ENCODE peak calls at places on chromosomes 3 and 15, in five cellular contexts. One of them, this sample, is unnamed.

GRCh38 chr15:73329501-73330200 is 39.1 kb downstream of the HCN4 start:
- DNase-seq in H1: no peak
- DNase-seq in IMR-90: no peak
- DNase-seq in neuronal stem cell: no peak
- DNase-seq in mesenchymal stem cell: no peak
- DNase-seq in this sample: no peak

GRCh38 chr3:122621112-122621511 is 43.7 kb downstream of the PARP15 start:
- DNase-seq in H1: no peak
- DNase-seq in IMR-90: no peak
- DNase-seq in neuronal stem cell: no peak
- DNase-seq in mesenchymal stem cell: no peak
- DNase-seq in this sample: no peak

GRCh38 chr15:90845201-90845949 is 23.0 kb upstream of the FURIN start:
- DNase-seq in H1: no peak
- DNase-seq in IMR-90: peak; percentile 97
- DNase-seq in neuronal stem cell: no peak
- DNase-seq in mesenchymal stem cell: peak; percentile 96
- DNase-seq in this sample: no peak

GRCh38 chr15:99451484-99451883 is 114.3 kb upstream of the MEF2A start:
- DNase-seq in H1: peak; percentile 17
- DNase-seq in IMR-90: no peak
- DNase-seq in neuronal stem cell: no peak
- DNase-seq in mesenchymal stem cell: no peak
- DNase-seq in this sample: no peak

GRCh38 chr15:60651734-60652141 is 172.8 kb upstream of the ICE2 start:
- DNase-seq in H1: no peak
- DNase-seq in IMR-90: no peak
- DNase-seq in neuronal stem cell: no peak
- DNase-seq in mesenchymal stem cell: no peak
- DNase-seq in this sample: no peak

GRCh38 chr15:77865106-77865630 is 212.3 kb downstream of the TBC1D2B start:
- DNase-seq in H1: no peak
- DNase-seq in IMR-90: no peak
- DNase-seq in neuronal stem cell: no peak
- DNase-seq in mesenchymal stem cell: no peak
- DNase-seq in this sample: peak; percentile 18

GRCh38 chr3:18717588-18717987 is 292.4 kb upstream of the SATB1 start:
- DNase-seq in H1: no peak
- DNase-seq in IMR-90: no peak
- DNase-seq in neuronal stem cell: no peak
- DNase-seq in mesenchymal stem cell: no peak
- DNase-seq in this sample: no peak

GRCh38 chr3:195768831-195769303 is 42.9 kb downstream of the MUC4 start:
- DNase-seq in H1: no peak
- DNase-seq in IMR-90: no peak
- DNase-seq in neuronal stem cell: no peak
- DNase-seq in mesenchymal stem cell: no peak
- DNase-seq in this sample: no peak

GRCh38 chr3:11555211-11555782 is 88.4 kb downstream of the VGLL4 start:
- DNase-seq in H1: no peak
- DNase-seq in IMR-90: no peak
- DNase-seq in neuronal stem cell: no peak
- DNase-seq in mesenchymal stem cell: no peak
- DNase-seq in this sample: no peak

GRCh38 chr3:150890320-150890719 is 14.9 kb downstream of the MINDY4B start:
- DNase-seq in H1: no peak
- DNase-seq in IMR-90: peak; percentile 46
- DNase-seq in neuronal stem cell: no peak
- DNase-seq in mesenchymal stem cell: peak; percentile 39
- DNase-seq in this sample: no peak

GRCh38 chr3:134008630-134009156 is 21.0 kb downstream of the SLCO2A1 start:
- DNase-seq in H1: no peak
- DNase-seq in IMR-90: peak; percentile 84
- DNase-seq in neuronal stem cell: no peak
- DNase-seq in mesenchymal stem cell: peak; percentile 48
- DNase-seq in this sample: no peak

GRCh38 chr3:154458560-154458959 is 28.6 kb upstream of the GPR149 start:
- DNase-seq in H1: no peak
- DNase-seq in IMR-90: no peak
- DNase-seq in neuronal stem cell: no peak
- DNase-seq in mesenchymal stem cell: no peak
- DNase-seq in this sample: no peak

GRCh38 chr3:45656575-45657363 is 32.4 kb upstream of the SACM1L start:
- DNase-seq in H1: peak; percentile 88
- DNase-seq in IMR-90: peak; percentile 96
- DNase-seq in neuronal stem cell: peak; percentile 80
- DNase-seq in mesenchymal stem cell: peak; percentile 93
- DNase-seq in this sample: peak; percentile 94

GRCh38 chr3:101847328-101847727 is 2.0 kb upstream of the NFKBIZ start:
- DNase-seq in H1: no peak
- DNase-seq in IMR-90: no peak
- DNase-seq in neuronal stem cell: no peak
- DNase-seq in mesenchymal stem cell: peak; percentile 16
- DNase-seq in this sample: no peak

GRCh38 chr3:107184375-107184774 is 192.9 kb upstream of the CCDC54 start:
- DNase-seq in H1: no peak
- DNase-seq in IMR-90: peak; percentile 25
- DNase-seq in neuronal stem cell: no peak
- DNase-seq in mesenchymal stem cell: peak; percentile 44
- DNase-seq in this sample: no peak
- H4K91ac ChIP-seq in H1: no peak overlapping the region
- H4K91ac ChIP-seq in IMR-90: no peak overlapping the region
- H4K91ac ChIP-seq in neuronal stem cell: no peak overlapping the region
- H4K91ac ChIP-seq in mesenchymal stem cell: no peak overlapping the region
- H4K91ac ChIP-seq in this sample: no peak overlapping the region

DNA sequence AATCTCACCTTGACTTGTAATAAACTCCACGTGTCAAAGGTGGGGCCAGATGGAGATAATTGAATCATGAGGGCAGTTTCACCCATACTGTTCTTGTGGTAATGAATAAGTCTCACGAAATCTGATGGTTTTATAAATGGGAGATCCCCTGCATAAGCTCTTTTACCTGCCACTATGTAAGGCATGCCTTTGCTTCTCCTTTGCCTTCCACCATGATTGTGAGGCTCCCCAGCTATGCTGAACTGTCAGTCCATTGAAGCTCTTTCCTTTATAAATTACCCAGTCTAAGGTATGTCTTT is 45.5 kb downstream of the SUCNR1 start:
- DNase-seq in H1: no peak
- DNase-seq in IMR-90: no peak
- DNase-seq in neuronal stem cell: no peak
- DNase-seq in mesenchymal stem cell: no peak
- DNase-seq in this sample: no peak
- H4K91ac ChIP-seq in H1: no peak overlapping the region
- H4K91ac ChIP-seq in IMR-90: no peak overlapping the region
- H4K91ac ChIP-seq in neuronal stem cell: no peak overlapping the region
- H4K91ac ChIP-seq in mesenchymal stem cell: peak overlapping the region; percentile 57
- H4K91ac ChIP-seq in this sample: no peak overlapping the region

DNA sequence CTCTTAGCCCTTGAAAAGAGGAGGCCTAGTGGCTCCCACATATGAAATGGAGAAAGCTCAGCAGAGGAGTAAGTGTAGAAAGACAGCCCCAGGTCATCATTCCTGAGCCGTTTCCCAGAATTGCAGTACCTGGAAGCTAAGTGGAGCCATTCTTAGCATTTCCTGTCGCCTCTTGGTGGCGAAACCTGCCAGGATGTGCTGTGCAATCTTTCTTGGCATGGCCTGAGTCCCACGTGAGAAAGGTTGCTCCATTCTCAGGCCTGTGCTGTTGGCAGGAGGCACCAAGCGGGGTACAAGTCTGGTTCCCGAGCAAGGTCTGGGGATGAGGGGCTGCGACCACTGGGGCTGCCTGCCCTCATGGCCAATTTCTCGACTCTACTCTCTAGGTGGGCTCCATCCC is 207.2 kb upstream of the TPM1 start:
- DNase-seq in H1: no peak
- DNase-seq in IMR-90: no peak
- DNase-seq in neuronal stem cell: no peak
- DNase-seq in mesenchymal stem cell: no peak
- DNase-seq in this sample: no peak
- H4K91ac ChIP-seq in H1: no peak overlapping the region
- H4K91ac ChIP-seq in IMR-90: no peak overlapping the region
- H4K91ac ChIP-seq in neuronal stem cell: no peak overlapping the region
- H4K91ac ChIP-seq in mesenchymal stem cell: no peak overlapping the region
- H4K91ac ChIP-seq in this sample: no peak overlapping the region

GRCh38 chr3:31785734-31786133 is 195.3 kb downstream of the OSBPL10 start:
- DNase-seq in H1: no peak
- DNase-seq in IMR-90: no peak
- DNase-seq in neuronal stem cell: no peak
- DNase-seq in mesenchymal stem cell: no peak
- DNase-seq in this sample: no peak
- H4K91ac ChIP-seq in H1: no peak overlapping the region
- H4K91ac ChIP-seq in IMR-90: no peak overlapping the region
- H4K91ac ChIP-seq in neuronal stem cell: no peak overlapping the region
- H4K91ac ChIP-seq in mesenchymal stem cell: no peak overlapping the region
- H4K91ac ChIP-seq in this sample: no peak overlapping the region

DNA sequence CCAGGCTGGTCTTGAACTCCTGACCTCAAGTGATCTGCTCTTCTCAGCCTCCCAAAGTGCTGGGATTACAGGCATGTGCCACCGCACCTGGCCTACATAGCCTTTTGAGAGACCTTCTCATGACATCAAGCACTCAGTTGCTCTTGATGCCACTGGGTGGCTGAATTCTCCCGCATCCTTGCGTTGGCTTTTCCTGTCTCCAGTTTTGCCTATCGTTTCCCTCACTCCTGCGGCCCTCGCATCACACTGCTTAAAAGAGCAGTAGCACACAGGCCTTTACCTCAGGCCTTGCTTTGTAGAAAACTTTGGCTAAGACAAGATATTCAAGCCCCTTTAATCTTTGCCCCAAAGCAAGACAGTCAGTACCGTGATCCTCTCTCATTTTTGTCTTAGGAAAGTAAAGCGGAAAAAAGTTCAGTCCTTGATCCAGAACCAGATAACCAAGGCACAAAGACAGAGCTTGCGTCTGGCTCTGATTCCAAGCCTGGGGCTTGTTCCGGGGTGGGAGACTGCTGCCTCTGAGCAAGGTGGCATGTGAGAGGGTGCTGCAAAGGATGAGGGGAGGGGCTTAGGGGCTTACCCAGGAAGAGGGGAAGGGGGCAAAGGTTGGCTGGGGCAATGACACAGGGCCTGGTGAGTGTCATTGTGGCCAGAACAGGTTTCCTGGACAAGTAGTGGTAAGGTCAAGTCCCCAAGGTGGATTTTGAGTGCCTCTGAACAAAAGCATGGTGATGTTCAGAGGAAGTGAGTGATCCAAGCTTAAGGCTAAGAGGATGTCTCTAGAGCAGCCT is 175.0 kb upstream of the TLE3 start:
- DNase-seq in H1: no peak
- DNase-seq in IMR-90: no peak
- DNase-seq in neuronal stem cell: no peak
- DNase-seq in mesenchymal stem cell: no peak
- DNase-seq in this sample: no peak
- H4K91ac ChIP-seq in H1: no peak overlapping the region
- H4K91ac ChIP-seq in IMR-90: no peak overlapping the region
- H4K91ac ChIP-seq in neuronal stem cell: no peak overlapping the region
- H4K91ac ChIP-seq in mesenchymal stem cell: no peak overlapping the region
- H4K91ac ChIP-seq in this sample: no peak overlapping the region

GRCh38 chr3:27326949-27327582 is 42.1 kb downstream of the NEK10 start:
- DNase-seq in H1: no peak
- DNase-seq in IMR-90: no peak
- DNase-seq in neuronal stem cell: no peak
- DNase-seq in mesenchymal stem cell: no peak
- DNase-seq in this sample: no peak
- H4K91ac ChIP-seq in H1: no peak overlapping the region
- H4K91ac ChIP-seq in IMR-90: peak overlapping the region; percentile 79
- H4K91ac ChIP-seq in neuronal stem cell: no peak overlapping the region
- H4K91ac ChIP-seq in mesenchymal stem cell: peak overlapping the region; percentile 52
- H4K91ac ChIP-seq in this sample: no peak overlapping the region

DNA sequence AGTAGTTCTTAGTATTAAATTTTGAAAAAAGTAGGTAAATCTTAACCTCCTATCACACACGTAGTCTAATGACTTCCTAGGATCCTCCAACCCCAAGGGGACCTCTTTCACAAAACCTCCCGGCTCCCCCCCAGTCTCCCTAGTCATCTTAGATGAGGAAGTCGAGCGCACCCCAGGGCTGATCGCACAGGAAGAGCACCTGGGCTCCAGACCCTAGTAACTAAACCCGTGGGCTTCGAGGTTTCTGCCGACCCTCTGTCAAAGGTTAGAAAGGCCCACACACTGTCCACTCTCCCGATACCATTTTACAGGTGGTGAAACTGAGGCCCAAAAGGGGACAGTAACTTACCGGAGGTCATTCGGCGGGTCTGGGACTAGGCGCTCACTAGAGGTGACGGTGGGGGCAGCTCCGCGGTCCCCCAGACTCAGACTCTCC is 349 bp downstream of the MBD4 start:
- DNase-seq in H1: no peak
- DNase-seq in IMR-90: no peak
- DNase-seq in neuronal stem cell: no peak
- DNase-seq in mesenchymal stem cell: peak; percentile 46
- DNase-seq in this sample: no peak
- H4K91ac ChIP-seq in H1: peak overlapping the region; percentile 91
- H4K91ac ChIP-seq in IMR-90: peak overlapping the region; percentile 90
- H4K91ac ChIP-seq in neuronal stem cell: no peak overlapping the region
- H4K91ac ChIP-seq in mesenchymal stem cell: peak overlapping the region; percentile 85
- H4K91ac ChIP-seq in this sample: no peak overlapping the region